ENCODE peak calls at places on chromosomes 7 and 10, in six cellular contexts. Z, K, M, W, S and I are unnamed samples.

GRCh38 chr10:44479306-44479705 is 94.4 kb upstream of the CXCL12 start:
- DNase-seq in Z (no peak), K (no peak), M (no peak), W (no peak), S (no peak), I (no peak)

GRCh38 chr10:132456881-132457280 is 59.9 kb downstream of the PWWP2B start:
- DNase-seq in Z (no peak), K (no peak), M (no peak), W (no peak), S (no peak), I (no peak)

GRCh38 chr7:150378115-150378852 is 846 bp upstream of the ZNF775 start:
- DNase-seq in Z (peak; percentile 67), K (peak; percentile 57), M (peak; percentile 19), W (peak; percentile 78), S (no peak), I (peak; percentile 85)

GRCh38 chr7:121503039-121503438 is 106.9 kb upstream of the FAM3C start:
- DNase-seq in Z (no peak), K (no peak), M (no peak), W (no peak), S (no peak), I (no peak)

GRCh38 chr7:45401155-45401554 is 173.0 kb upstream of the ADCY1 start:
- DNase-seq in Z (no peak), K (no peak), M (no peak), W (no peak), S (no peak), I (no peak)

GRCh38 chr7:1288996-1289551 is 56.4 kb downstream of the UNCX start:
- DNase-seq in Z (no peak), K (no peak), M (no peak), W (no peak), S (no peak), I (no peak)

GRCh38 chr7:20330797-20331230 is at the start of gene ITGB8:
- DNase-seq in Z (peak; percentile 75), K (no peak), M (no peak), W (no peak), S (peak; percentile 23), I (peak; percentile 61)

GRCh38 chr7:86760236-86760635 is 116.5 kb downstream of the GRM3 start:
- DNase-seq in Z (no peak), K (no peak), M (no peak), W (no peak), S (no peak), I (no peak)

GRCh38 chr7:107551936-107552335 is 11.8 kb downstream of the COG5 start:
- DNase-seq in Z (no peak), K (peak; percentile 61), M (no peak), W (no peak), S (no peak), I (no peak)

GRCh38 chr7:48052748-48053147 is 17.4 kb downstream of the C7orf57 start:
- DNase-seq in Z (no peak), K (peak; percentile 82), M (peak; percentile 60), W (no peak), S (no peak), I (peak; percentile 53)

GRCh38 chr10:77820349-77820748 is 106.2 kb downstream of the DLG5 start:
- DNase-seq in Z (no peak), K (peak; percentile 22), M (no peak), W (no peak), S (no peak), I (no peak)

GRCh38 chr7:45681596-45682357 is 107.6 kb downstream of the ADCY1 start:
- DNase-seq in Z (peak; percentile 11), K (no peak), M (no peak), W (no peak), S (no peak), I (no peak)

GRCh38 chr10:121994429-121994881 is 5.5 kb downstream of the TACC2 start:
- DNase-seq in Z (peak; percentile 50), K (no peak), M (no peak), W (peak; percentile 66), S (no peak), I (no peak)

GRCh38 chr10:64011871-64012714 is 490.9 kb downstream of the REEP3 start:
- DNase-seq in Z (no peak), K (no peak), M (no peak), W (no peak), S (no peak), I (no peak)

GRCh38 chr10:112898540-112899395 is 51.3 kb upstream of the TCF7L2 start:
- DNase-seq in Z (no peak), K (peak; percentile 80), M (peak; percentile 75), W (peak; percentile 55), S (no peak), I (no peak)

GRCh38 chr10:106189254-106189653 is 975.3 kb downstream of the SORCS1 start:
- DNase-seq in Z (no peak), K (no peak), M (no peak), W (peak; percentile 51), S (no peak), I (no peak)

GRCh38 chr7:128247640-128248194 is 6.6 kb downstream of the LEP start:
- DNase-seq in Z (no peak), K (peak; percentile 35), M (peak; percentile 18), W (no peak), S (no peak), I (no peak)

GRCh38 chr10:60446070-60446833 is 56.6 kb upstream of the ANK3 start:
- DNase-seq in Z (no peak), K (no peak), M (no peak), W (no peak), S (no peak), I (no peak)

GRCh38 chr10:94125856-94126255 is 132.1 kb downstream of the PLCE1 start:
- DNase-seq in Z (no peak), K (peak; percentile 94), M (no peak), W (no peak), S (no peak), I (no peak)

GRCh38 chr10:74027702-74028101 is 29.8 kb downstream of the VCL start:
- DNase-seq in Z (no peak), K (peak; percentile 46), M (no peak), W (no peak), S (no peak), I (no peak)

GRCh38 chr7:100099452-100099851 is 1.7 kb downstream of the MCM7 start:
- DNase-seq in Z (no peak), K (no peak), M (no peak), W (no peak), S (no peak), I (no peak)

GRCh38 chr7:100101016-100101862 is at the start of the genes AP4M1 and MCM7:
- DNase-seq in Z (peak; percentile 98), K (peak; percentile 99), M (peak; percentile 96), W (peak; percentile 99), S (peak; percentile 99), I (peak; percentile 87)

GRCh38 chr7:100102950-100103840 is 1.8 kb downstream of the AP4M1 start:
- DNase-seq in Z (no peak), K (peak; percentile 97), M (no peak), W (no peak), S (no peak), I (peak; percentile 94)

GRCh38 chr7:100098913-100099312 is 2.3 kb downstream of the MCM7 start:
- DNase-seq in Z (no peak), K (no peak), M (no peak), W (no peak), S (no peak), I (no peak)

DNA sequence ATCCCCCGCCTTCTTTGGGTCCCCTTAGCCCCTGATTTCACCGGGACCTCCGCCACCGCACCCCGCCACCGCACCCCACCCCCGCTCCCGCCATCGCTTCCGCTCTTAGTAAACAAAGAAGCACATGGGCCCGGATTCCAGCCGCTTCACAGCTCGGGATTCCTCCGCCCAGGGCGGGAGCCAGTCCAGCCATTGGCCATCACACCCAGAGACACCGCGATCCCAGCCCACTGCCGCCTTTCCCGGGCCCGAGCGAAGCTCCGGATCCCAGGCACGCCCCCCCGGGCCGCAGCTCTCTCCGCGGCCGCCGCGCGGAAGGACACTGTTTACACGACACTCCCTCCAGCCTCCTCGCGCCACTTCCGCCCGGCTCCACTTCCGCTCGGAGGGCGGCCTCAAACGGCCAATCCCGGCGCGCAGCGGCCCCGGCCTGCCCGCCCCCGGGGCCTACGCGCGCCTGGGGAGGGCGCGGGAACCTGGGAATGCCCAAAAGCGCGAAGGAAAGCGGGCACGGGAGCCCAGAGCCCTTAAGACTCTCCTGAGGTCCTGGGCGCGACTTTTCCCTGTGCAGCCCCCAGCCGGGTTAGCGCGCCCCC is 679 bp downstream of the MCM7 start:
- DNase-seq in Z (peak; percentile 90), K (peak; percentile 98), M (peak; percentile 92), W (peak; percentile 94), S (peak; percentile 94), I (peak; percentile 75)
- TF ChIP-seq POLR2A in Z (no peak), K (peak; percentile 59), M (no peak), W (peak; percentile 61), S (no peak), I (no peak)

GRCh38 chr10:14878266-14879054 is at the start of gene SUV39H2:
- DNase-seq in Z (peak; percentile 95), K (peak; percentile 91), M (peak; percentile 80), W (peak; percentile 96), S (peak; percentile 97), I (peak; percentile 97)
- TF ChIP-seq POLR2A in Z (no peak), K (peak; percentile 91), M (peak; percentile 79), W (peak; percentile 88), S (peak; percentile 82), I (peak; percentile 86)

DNA sequence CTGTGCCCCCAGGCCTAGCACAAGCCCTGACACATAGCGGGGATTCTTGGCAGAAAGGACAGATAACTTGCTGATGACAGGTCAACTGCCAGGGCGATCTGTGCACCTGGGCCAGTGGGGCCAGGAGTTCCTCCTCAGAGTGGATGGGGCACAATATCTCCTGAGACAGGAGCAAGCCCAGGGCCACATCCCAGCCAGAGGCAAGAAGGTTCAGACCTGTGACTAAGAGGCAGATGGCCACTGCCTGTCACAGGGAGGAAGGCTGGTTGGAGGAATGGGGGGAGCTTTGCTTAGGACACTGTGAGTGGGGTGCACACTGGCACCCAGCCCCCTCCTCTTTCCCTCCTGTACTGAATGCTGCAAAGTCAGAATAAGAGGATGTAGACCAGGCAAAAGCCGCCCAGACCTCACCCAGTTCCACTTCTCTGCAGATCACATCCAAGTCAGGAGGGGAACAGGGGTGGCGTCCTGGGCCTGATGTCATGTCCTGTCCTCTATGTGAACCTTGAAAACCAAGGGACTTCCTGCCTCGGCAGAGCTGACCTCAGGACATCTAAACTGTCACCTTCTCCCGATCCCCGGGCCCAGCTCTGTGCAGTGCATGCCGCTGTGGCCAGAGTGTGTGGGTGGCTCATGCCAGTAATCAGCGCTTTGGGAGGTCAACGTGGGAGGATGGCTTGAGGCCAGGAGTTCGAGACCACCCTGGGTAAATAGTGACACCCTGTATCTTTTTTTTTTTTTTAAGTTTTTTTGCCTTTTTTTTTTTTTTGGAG is 1.3 kb downstream of the GUSB start:
- DNase-seq in Z (peak; percentile 37), K (no peak), M (no peak), W (peak; percentile 77), S (peak; percentile 49), I (no peak)
- TF ChIP-seq POLR2A in Z (no peak), K (no peak), M (no peak), W (peak; percentile 31), S (peak; percentile 58), I (no peak)

GRCh38 chr10:2246747-2247146 is 509.4 kb upstream of the ADARB2 start:
- DNase-seq in Z (no peak), K (no peak), M (no peak), W (no peak), S (no peak), I (no peak)

GRCh38 chr10:2245580-2245979 is 508.3 kb upstream of the ADARB2 start:
- DNase-seq in Z (no peak), K (no peak), M (no peak), W (no peak), S (no peak), I (no peak)

DNA sequence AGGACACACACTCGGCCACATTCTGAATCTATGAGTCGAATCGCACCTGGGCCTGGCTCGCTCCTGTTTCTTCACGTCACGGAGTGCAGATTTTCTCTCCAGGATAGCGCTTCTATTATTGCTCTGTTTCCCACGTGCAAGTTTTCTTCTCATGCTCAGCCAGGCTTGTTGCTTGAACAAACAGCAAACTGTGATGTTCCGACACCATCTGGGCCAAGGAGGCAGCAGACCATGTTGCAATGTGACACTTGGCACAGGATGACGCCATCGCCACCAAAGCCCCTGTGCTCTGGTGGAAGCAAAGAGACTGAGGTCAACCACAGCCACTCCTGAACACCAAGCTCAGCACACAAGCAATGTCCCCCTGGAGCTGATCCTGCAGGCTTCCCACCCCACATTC is 507.2 kb upstream of the ADARB2 start:
- DNase-seq in Z (no peak), K (no peak), M (no peak), W (peak; percentile 26), S (no peak), I (no peak)
- TF ChIP-seq POLR2A in Z (no peak), K (no peak), M (no peak), W (no peak), S (no peak), I (no peak)